ENCODE peak calls at places on chromosomes 12 and 14, in ten cellular contexts. X, G, D, V, T, A, U, L, O and N are unnamed samples.

GRCh38 chr12:26627335-26627734 is 205.7 kb downstream of the ITPR2 start:
- DNase-seq in A (no peak), D (no peak), T (no peak), O (no peak), L (no peak), V (no peak), U (no peak), X (no peak), G (no peak), N (no peak)

GRCh38 chr14:75717729-75718128 is 56.7 kb downstream of the TTLL5 start:
- DNase-seq in D (no peak), A (no peak), L (no peak), X (no peak), O (no peak), T (no peak), V (no peak), U (no peak), G (no peak), N (no peak)

GRCh38 chr12:124713436-124714082 is 146.1 kb upstream of the NCOR2 start:
- DNase-seq in X (no peak), A (peak; percentile 46), T (peak; percentile 58), L (no peak), U (no peak), V (no peak), O (no peak), G (no peak), D (no peak), N (peak; percentile 43)

GRCh38 chr14:104442107-104442551 is 137.4 kb upstream of the C14orf180 start:
- DNase-seq in U (no peak), A (no peak), X (peak; percentile 47), D (no peak), T (no peak), O (no peak), G (no peak), L (no peak), V (no peak), N (no peak)

GRCh38 chr12:105567061-105567460 is 236.6 kb downstream of the C12orf75 start:
- DNase-seq in L (no peak), A (no peak), D (no peak), V (no peak), O (no peak), T (no peak), G (no peak), U (no peak), X (no peak), N (peak; percentile 51)

GRCh38 chr12:57604454-57605307 is at the start of gene DTX3:
- DNase-seq in V (peak; percentile 52), T (no peak), G (no peak), X (no peak), D (peak; percentile 69), L (peak; percentile 74), O (peak; percentile 61), U (peak; percentile 63), A (no peak), N (no peak)

GRCh38 chr12:52673713-52674415 is 6.3 kb downstream of the KRT1 start:
- DNase-seq in U (no peak), O (no peak), D (no peak), A (no peak), X (no peak), T (no peak), V (no peak), L (no peak), G (no peak), N (no peak)

GRCh38 chr14:65210118-65210826 is 108.0 kb upstream of the MAX start:
- DNase-seq in O (no peak), T (peak; percentile 51), X (no peak), L (no peak), A (no peak), D (no peak), U (no peak), V (no peak), G (no peak), N (no peak)

GRCh38 chr12:122500685-122501488 is at the start of gene ZCCHC8:
- DNase-seq in X (peak; percentile 99), G (peak; percentile 98), D (peak; percentile 98), U (peak; percentile 98), V (peak; percentile 98), T (peak; percentile 100), O (peak; percentile 99), L (peak; percentile 99), A (peak; percentile 88), N (peak; percentile 96)

GRCh38 chr12:57196956-57197355 is 19.6 kb upstream of the NXPH4 start:
- DNase-seq in A (no peak), V (no peak), L (no peak), T (no peak), D (no peak), G (no peak), X (no peak), O (no peak), U (no peak), N (no peak)

GRCh38 chr14:81390706-81391105 is 9.4 kb downstream of the STON2 start:
- DNase-seq in G (no peak), L (no peak), U (no peak), T (no peak), A (no peak), O (no peak), V (no peak), X (no peak), D (no peak), N (no peak)

GRCh38 chr12:27940756-27941402 is 31.7 kb downstream of the PTHLH start:
- DNase-seq in L (peak; percentile 86), O (peak; percentile 39), X (peak; percentile 79), G (peak; percentile 76), U (peak; percentile 81), T (peak; percentile 83), D (peak; percentile 52), V (peak; percentile 82), A (peak; percentile 61), N (peak; percentile 56)

GRCh38 chr12:47100146-47100545 is 20.4 kb upstream of the AMIGO2 start:
- DNase-seq in V (no peak), L (no peak), X (no peak), A (no peak), T (no peak), U (no peak), D (no peak), O (no peak), G (no peak), N (no peak)

GRCh38 chr12:55707841-55708694 is at the start of gene ITGA7:
- DNase-seq in O (peak; percentile 80), T (no peak), G (peak; percentile 75), U (peak; percentile 91), L (peak; percentile 71), A (peak; percentile 31), V (peak; percentile 97), D (peak; percentile 82), X (peak; percentile 87), N (no peak)

GRCh38 chr14:90510208-90510607 is 113.4 kb downstream of the CALM1 start:
- DNase-seq in T (no peak), D (peak; percentile 87), U (peak; percentile 88), V (peak; percentile 54), O (peak; percentile 62), A (no peak), G (peak; percentile 81), X (peak; percentile 84), L (peak; percentile 80), N (no peak)

GRCh38 chr14:87286826-87287225 is 706.2 kb downstream of the GALC start:
- DNase-seq in A (no peak), O (no peak), D (no peak), V (no peak), X (no peak), U (no peak), T (no peak), L (no peak), G (no peak), N (no peak)

GRCh38 chr12:72300728-72301127 is 28.6 kb downstream of the TRHDE start:
- DNase-seq in G (no peak), D (no peak), L (no peak), O (no peak), X (no peak), V (no peak), T (no peak), U (no peak), A (no peak), N (no peak)

GRCh38 chr12:23721268-23721667 is 228.2 kb downstream of the SOX5 start:
- DNase-seq in X (no peak), U (no peak), O (no peak), G (no peak), D (no peak), V (no peak), T (no peak), L (no peak), A (no peak), N (no peak)

GRCh38 chr12:6871052-6871957 is 1.8 kb downstream of the SPSB2 start:
- DNase-seq in O (peak; percentile 31), D (peak; percentile 66), V (no peak), U (peak; percentile 46), X (no peak), A (no peak), L (peak; percentile 26), G (peak; percentile 83), T (no peak), N (peak; percentile 55)

GRCh38 chr12:103840399-103840880 is 594 bp downstream of the NT5DC3 start:
- DNase-seq in X (no peak), V (peak; percentile 15), L (peak; percentile 7), O (no peak), U (peak; percentile 32), G (peak; percentile 21), T (no peak), A (no peak), D (no peak), N (no peak)

GRCh38 chr12:76820888-76821482 is 57.1 kb downstream of the ZDHHC17 start:
- DNase-seq in X (no peak), O (peak; percentile 44), G (peak; percentile 19), A (no peak), U (peak; percentile 26), L (peak; percentile 34), D (peak; percentile 9), V (peak; percentile 49), T (peak; percentile 55), N (peak; percentile 9)

GRCh38 chr14:58898655-58899316 is 261.0 kb downstream of the DACT1 start:
- DNase-seq in D (no peak), T (no peak), L (no peak), X (no peak), V (no peak), A (no peak), G (no peak), U (no peak), O (no peak), N (peak; percentile 87)

GRCh38 chr12:90836689-90837088 is 118.3 kb downstream of the CCER1 start:
- DNase-seq in U (no peak), O (no peak), T (no peak), A (no peak), V (no peak), D (no peak), L (no peak), G (no peak), X (no peak), N (no peak)